ENCODE peak calls at places on chromosomes 12 and 14, in five cellular contexts. W, H, M, K and R are unnamed samples.

GRCh38 chr14:50139192-50139591 is 22.8 kb upstream of the VCPKMT start:
- DNase-seq in W (no peak), M (no peak), K (no peak), H (no peak), R (peak; percentile 76)

GRCh38 chr12:116524964-116525379 is 34.2 kb upstream of the MAP1LC3B2 start:
- DNase-seq in H (no peak), M (no peak), W (peak; percentile 73), K (no peak), R (peak; percentile 66)

GRCh38 chr14:67704484-67705089 is 2.9 kb downstream of the RDH12 start:
- DNase-seq in M (peak; percentile 65), W (peak; percentile 69), H (peak; percentile 40), K (no peak), R (peak; percentile 75)

GRCh38 chr12:76413121-76413520 is 64.9 kb upstream of the BBS10 start:
- DNase-seq in W (no peak), H (no peak), K (no peak), M (no peak), R (no peak)

GRCh38 chr12:106296179-106296877 is 6.2 kb upstream of the TCP11L2 start:
- DNase-seq in M (peak; percentile 60), H (no peak), K (no peak), W (peak; percentile 92), R (peak; percentile 46)

GRCh38 chr12:15631007-15631715 is 158.0 kb downstream of the EPS8 start:
- DNase-seq in W (no peak), K (no peak), M (no peak), H (no peak), R (no peak)

GRCh38 chr12:44372259-44372658 is 503.9 kb downstream of the NELL2 start:
- DNase-seq in M (no peak), W (peak; percentile 67), K (no peak), H (no peak), R (peak; percentile 32)

GRCh38 chr14:105419305-105420091 is at the start of gene MTA1:
- DNase-seq in K (peak; percentile 34), W (no peak), M (peak; percentile 69), H (peak; percentile 65), R (peak; percentile 35)

GRCh38 chr14:68908860-68909259 is 70.2 kb downstream of the ACTN1 start:
- DNase-seq in M (no peak), W (no peak), K (no peak), H (no peak), R (no peak)

GRCh38 chr12:15700595-15700994 is 88.6 kb downstream of the EPS8 start:
- DNase-seq in H (no peak), W (peak; percentile 93), K (no peak), M (peak; percentile 75), R (peak; percentile 96)

GRCh38 chr12:80490329-80490728 is 46.3 kb downstream of the PTPRQ start:
- DNase-seq in K (no peak), W (no peak), M (no peak), H (no peak), R (peak; percentile 7)

GRCh38 chr12:102833687-102834435 is 83.2 kb downstream of the PAH start:
- DNase-seq in H (no peak), M (no peak), K (no peak), W (no peak), R (no peak)

GRCh38 chr14:60197629-60198318 is 32.6 kb upstream of the DHRS7 start:
- DNase-seq in M (no peak), W (peak; percentile 78), K (no peak), H (no peak), R (no peak)

GRCh38 chr12:25005376-25005775 is 56.5 kb upstream of the BCAT1 start:
- DNase-seq in M (no peak), W (no peak), K (no peak), H (no peak), R (no peak)

GRCh38 chr14:91383439-91383838 is 34.2 kb downstream of the CCDC88C start:
- DNase-seq in W (no peak), H (no peak), M (no peak), K (no peak), R (no peak)

GRCh38 chr12:22083167-22083566 is 37.1 kb downstream of the CMAS start:
- DNase-seq in W (peak; percentile 24), H (no peak), M (peak; percentile 11), K (no peak), R (peak; percentile 54)

GRCh38 chr14:103736546-103737431 is 21.2 kb downstream of the ZFYVE21 start:
- DNase-seq in K (no peak), W (no peak), H (no peak), M (no peak), R (no peak)

GRCh38 chr14:64602826-64603225 is 53.1 kb downstream of the PPP1R36 start:
- DNase-seq in W (no peak), H (no peak), K (no peak), M (no peak), R (no peak)

GRCh38 chr14:33692762-33693161 is 258.1 kb downstream of the EGLN3 start:
- DNase-seq in K (no peak), M (peak; percentile 66), H (no peak), W (no peak), R (peak; percentile 81)

GRCh38 chr14:71394386-71394785 is 487.1 kb downstream of the PCNX1 start:
- DNase-seq in W (no peak), H (no peak), K (no peak), M (no peak), R (no peak)

GRCh38 chr12:16585781-16586180 is 20.2 kb downstream of the LMO3 start:
- DNase-seq in K (no peak), M (no peak), H (no peak), W (no peak), R (no peak)

GRCh38 chr12:69007858-69008314 is 74.9 kb upstream of the CPM start:
- DNase-seq in K (no peak), H (no peak), M (no peak), W (no peak), R (no peak)

GRCh38 chr14:102363182-102363952 is 626 bp downstream of the TECPR2 start:
- DNase-seq in K (no peak), H (no peak), M (peak; percentile 42), W (peak; percentile 30), R (peak; percentile 44)

GRCh38 chr12:109892748-109893147 is 7.3 kb upstream of the TCHP start:
- DNase-seq in K (no peak), W (no peak), H (no peak), M (no peak), R (no peak)

GRCh38 chr14:35814371-35815005 is 5.4 kb upstream of the RALGAPA1 start:
- DNase-seq in H (peak; percentile 86), M (peak; percentile 37), K (peak; percentile 78), W (peak; percentile 18), R (peak; percentile 60)

GRCh38 chr14:24060443-24060842 is 8.6 kb downstream of the CARMIL3 start:
- DNase-seq in K (no peak), W (no peak), H (no peak), M (no peak), R (no peak)